ENCODE peak calls at places on chromosomes 7 and 10, in eight cellular contexts. One of them, this sample, is unnamed.

GRCh38 chr10:102289356-102289755 is 44.0 kb downstream of the GBF1 start:
- DNase-seq in activated CD8-positive, alpha-beta memory T cell treated with anti-CD3 and anti-CD28 coated beads, Interleukin-2, amount 10 ng/mL, durations not matched to agents 7 days and 5 days: no peak
- DNase-seq in dermis blood vessel endothelial cell: no peak
- DNase-seq in stromal cell of bone marrow: no peak
- DNase-seq in amniotic stem cell: no peak
- DNase-seq in stimulated activated CD4-positive, alpha-beta T cell treated with anti-CD3 and anti-CD28 coated beads, Interleukin-2, amount 100 ng/mL, for 48 hours: no peak
- DNase-seq in activated T-helper 9 cell treated with anti-CD3 and anti-CD28 coated beads, Interleukin-2, amount 50 U/mL, for 16 hours: no peak
- DNase-seq in psoas muscle: no peak
- DNase-seq in this sample: no peak

GRCh38 chr10:44339218-44339617 is 45.7 kb downstream of the CXCL12 start:
- DNase-seq in activated CD8-positive, alpha-beta memory T cell treated with anti-CD3 and anti-CD28 coated beads, Interleukin-2, amount 10 ng/mL, durations not matched to agents 7 days and 5 days: no peak
- DNase-seq in dermis blood vessel endothelial cell: no peak
- DNase-seq in stromal cell of bone marrow: no peak
- DNase-seq in amniotic stem cell: no peak
- DNase-seq in stimulated activated CD4-positive, alpha-beta T cell treated with anti-CD3 and anti-CD28 coated beads, Interleukin-2, amount 100 ng/mL, for 48 hours: no peak
- DNase-seq in activated T-helper 9 cell treated with anti-CD3 and anti-CD28 coated beads, Interleukin-2, amount 50 U/mL, for 16 hours: no peak
- DNase-seq in psoas muscle: no peak
- DNase-seq in this sample: peak

GRCh38 chr10:34254596-34254995 is 560.5 kb downstream of the PARD3 start:
- DNase-seq in activated CD8-positive, alpha-beta memory T cell treated with anti-CD3 and anti-CD28 coated beads, Interleukin-2, amount 10 ng/mL, durations not matched to agents 7 days and 5 days: no peak
- DNase-seq in dermis blood vessel endothelial cell: peak
- DNase-seq in stromal cell of bone marrow: peak
- DNase-seq in amniotic stem cell: no peak
- DNase-seq in stimulated activated CD4-positive, alpha-beta T cell treated with anti-CD3 and anti-CD28 coated beads, Interleukin-2, amount 100 ng/mL, for 48 hours: no peak
- DNase-seq in activated T-helper 9 cell treated with anti-CD3 and anti-CD28 coated beads, Interleukin-2, amount 50 U/mL, for 16 hours: no peak
- DNase-seq in psoas muscle: no peak
- DNase-seq in this sample: no peak

GRCh38 chr7:64639267-64640001 is 26.5 kb upstream of the ZNF107 start:
- DNase-seq in activated CD8-positive, alpha-beta memory T cell treated with anti-CD3 and anti-CD28 coated beads, Interleukin-2, amount 10 ng/mL, durations not matched to agents 7 days and 5 days: no peak
- DNase-seq in dermis blood vessel endothelial cell: no peak
- DNase-seq in stromal cell of bone marrow: no peak
- DNase-seq in amniotic stem cell: no peak
- DNase-seq in stimulated activated CD4-positive, alpha-beta T cell treated with anti-CD3 and anti-CD28 coated beads, Interleukin-2, amount 100 ng/mL, for 48 hours: no peak
- DNase-seq in activated T-helper 9 cell treated with anti-CD3 and anti-CD28 coated beads, Interleukin-2, amount 50 U/mL, for 16 hours: no peak
- DNase-seq in psoas muscle: no peak
- DNase-seq in this sample: no peak

GRCh38 chr7:142886866-142887265 is 1.3 kb upstream of the TRPV6 start:
- DNase-seq in activated CD8-positive, alpha-beta memory T cell treated with anti-CD3 and anti-CD28 coated beads, Interleukin-2, amount 10 ng/mL, durations not matched to agents 7 days and 5 days: no peak
- DNase-seq in dermis blood vessel endothelial cell: no peak
- DNase-seq in stromal cell of bone marrow: no peak
- DNase-seq in amniotic stem cell: no peak
- DNase-seq in stimulated activated CD4-positive, alpha-beta T cell treated with anti-CD3 and anti-CD28 coated beads, Interleukin-2, amount 100 ng/mL, for 48 hours: no peak
- DNase-seq in activated T-helper 9 cell treated with anti-CD3 and anti-CD28 coated beads, Interleukin-2, amount 50 U/mL, for 16 hours: no peak
- DNase-seq in psoas muscle: no peak
- DNase-seq in this sample: no peak

GRCh38 chr10:102633282-102633681 is 11.0 kb upstream of the TRIM8 start:
- DNase-seq in activated CD8-positive, alpha-beta memory T cell treated with anti-CD3 and anti-CD28 coated beads, Interleukin-2, amount 10 ng/mL, durations not matched to agents 7 days and 5 days: peak
- DNase-seq in dermis blood vessel endothelial cell: peak
- DNase-seq in stromal cell of bone marrow: no peak
- DNase-seq in amniotic stem cell: no peak
- DNase-seq in stimulated activated CD4-positive, alpha-beta T cell treated with anti-CD3 and anti-CD28 coated beads, Interleukin-2, amount 100 ng/mL, for 48 hours: no peak
- DNase-seq in activated T-helper 9 cell treated with anti-CD3 and anti-CD28 coated beads, Interleukin-2, amount 50 U/mL, for 16 hours: no peak
- DNase-seq in psoas muscle: peak
- DNase-seq in this sample: no peak

GRCh38 chr7:78716876-78717275 is 736.6 kb downstream of the MAGI2 start:
- DNase-seq in activated CD8-positive, alpha-beta memory T cell treated with anti-CD3 and anti-CD28 coated beads, Interleukin-2, amount 10 ng/mL, durations not matched to agents 7 days and 5 days: no peak
- DNase-seq in dermis blood vessel endothelial cell: no peak
- DNase-seq in stromal cell of bone marrow: no peak
- DNase-seq in amniotic stem cell: no peak
- DNase-seq in stimulated activated CD4-positive, alpha-beta T cell treated with anti-CD3 and anti-CD28 coated beads, Interleukin-2, amount 100 ng/mL, for 48 hours: no peak
- DNase-seq in activated T-helper 9 cell treated with anti-CD3 and anti-CD28 coated beads, Interleukin-2, amount 50 U/mL, for 16 hours: no peak
- DNase-seq in psoas muscle: no peak
- DNase-seq in this sample: no peak

GRCh38 chr10:13907570-13907969 is 320.8 kb downstream of the PRPF18 start:
- DNase-seq in activated CD8-positive, alpha-beta memory T cell treated with anti-CD3 and anti-CD28 coated beads, Interleukin-2, amount 10 ng/mL, durations not matched to agents 7 days and 5 days: no peak
- DNase-seq in dermis blood vessel endothelial cell: no peak
- DNase-seq in stromal cell of bone marrow: no peak
- DNase-seq in amniotic stem cell: no peak
- DNase-seq in stimulated activated CD4-positive, alpha-beta T cell treated with anti-CD3 and anti-CD28 coated beads, Interleukin-2, amount 100 ng/mL, for 48 hours: no peak
- DNase-seq in activated T-helper 9 cell treated with anti-CD3 and anti-CD28 coated beads, Interleukin-2, amount 50 U/mL, for 16 hours: no peak
- DNase-seq in psoas muscle: no peak
- DNase-seq in this sample: no peak

GRCh38 chr7:82413237-82413636 is 30.3 kb downstream of the CACNA2D1 start:
- DNase-seq in activated CD8-positive, alpha-beta memory T cell treated with anti-CD3 and anti-CD28 coated beads, Interleukin-2, amount 10 ng/mL, durations not matched to agents 7 days and 5 days: no peak
- DNase-seq in dermis blood vessel endothelial cell: peak
- DNase-seq in stromal cell of bone marrow: no peak
- DNase-seq in amniotic stem cell: no peak
- DNase-seq in stimulated activated CD4-positive, alpha-beta T cell treated with anti-CD3 and anti-CD28 coated beads, Interleukin-2, amount 100 ng/mL, for 48 hours: no peak
- DNase-seq in activated T-helper 9 cell treated with anti-CD3 and anti-CD28 coated beads, Interleukin-2, amount 50 U/mL, for 16 hours: no peak
- DNase-seq in psoas muscle: no peak
- DNase-seq in this sample: no peak

GRCh38 chr10:103053659-103054581 is 135.8 kb downstream of the CNNM2 start:
- DNase-seq in activated CD8-positive, alpha-beta memory T cell treated with anti-CD3 and anti-CD28 coated beads, Interleukin-2, amount 10 ng/mL, durations not matched to agents 7 days and 5 days: peak
- DNase-seq in dermis blood vessel endothelial cell: peak
- DNase-seq in stromal cell of bone marrow: peak
- DNase-seq in amniotic stem cell: peak
- DNase-seq in stimulated activated CD4-positive, alpha-beta T cell treated with anti-CD3 and anti-CD28 coated beads, Interleukin-2, amount 100 ng/mL, for 48 hours: peak
- DNase-seq in activated T-helper 9 cell treated with anti-CD3 and anti-CD28 coated beads, Interleukin-2, amount 50 U/mL, for 16 hours: peak
- DNase-seq in psoas muscle: peak
- DNase-seq in this sample: peak

GRCh38 chr10:96334888-96335526 is 23.8 kb downstream of the OPALIN start:
- DNase-seq in activated CD8-positive, alpha-beta memory T cell treated with anti-CD3 and anti-CD28 coated beads, Interleukin-2, amount 10 ng/mL, durations not matched to agents 7 days and 5 days: no peak
- DNase-seq in dermis blood vessel endothelial cell: peak
- DNase-seq in stromal cell of bone marrow: peak
- DNase-seq in amniotic stem cell: peak
- DNase-seq in stimulated activated CD4-positive, alpha-beta T cell treated with anti-CD3 and anti-CD28 coated beads, Interleukin-2, amount 100 ng/mL, for 48 hours: no peak
- DNase-seq in activated T-helper 9 cell treated with anti-CD3 and anti-CD28 coated beads, Interleukin-2, amount 50 U/mL, for 16 hours: no peak
- DNase-seq in psoas muscle: no peak
- DNase-seq in this sample: no peak

GRCh38 chr7:157041514-157042277 is 31.2 kb upstream of the MNX1 start:
- DNase-seq in activated CD8-positive, alpha-beta memory T cell treated with anti-CD3 and anti-CD28 coated beads, Interleukin-2, amount 10 ng/mL, durations not matched to agents 7 days and 5 days: no peak
- DNase-seq in dermis blood vessel endothelial cell: no peak
- DNase-seq in stromal cell of bone marrow: no peak
- DNase-seq in amniotic stem cell: no peak
- DNase-seq in stimulated activated CD4-positive, alpha-beta T cell treated with anti-CD3 and anti-CD28 coated beads, Interleukin-2, amount 100 ng/mL, for 48 hours: no peak
- DNase-seq in activated T-helper 9 cell treated with anti-CD3 and anti-CD28 coated beads, Interleukin-2, amount 50 U/mL, for 16 hours: no peak
- DNase-seq in psoas muscle: no peak
- DNase-seq in this sample: no peak

GRCh38 chr7:99331002-99331401 is 5.3 kb downstream of the ARPC1A start:
- DNase-seq in activated CD8-positive, alpha-beta memory T cell treated with anti-CD3 and anti-CD28 coated beads, Interleukin-2, amount 10 ng/mL, durations not matched to agents 7 days and 5 days: no peak
- DNase-seq in dermis blood vessel endothelial cell: no peak
- DNase-seq in stromal cell of bone marrow: no peak
- DNase-seq in amniotic stem cell: no peak
- DNase-seq in stimulated activated CD4-positive, alpha-beta T cell treated with anti-CD3 and anti-CD28 coated beads, Interleukin-2, amount 100 ng/mL, for 48 hours: no peak
- DNase-seq in activated T-helper 9 cell treated with anti-CD3 and anti-CD28 coated beads, Interleukin-2, amount 50 U/mL, for 16 hours: no peak
- DNase-seq in psoas muscle: no peak
- DNase-seq in this sample: no peak

GRCh38 chr10:46294641-46295230 is 7.9 kb downstream of the ANTXRL start:
- DNase-seq in activated CD8-positive, alpha-beta memory T cell treated with anti-CD3 and anti-CD28 coated beads, Interleukin-2, amount 10 ng/mL, durations not matched to agents 7 days and 5 days: no peak
- DNase-seq in dermis blood vessel endothelial cell: no peak
- DNase-seq in stromal cell of bone marrow: no peak
- DNase-seq in amniotic stem cell: no peak
- DNase-seq in stimulated activated CD4-positive, alpha-beta T cell treated with anti-CD3 and anti-CD28 coated beads, Interleukin-2, amount 100 ng/mL, for 48 hours: no peak
- DNase-seq in activated T-helper 9 cell treated with anti-CD3 and anti-CD28 coated beads, Interleukin-2, amount 50 U/mL, for 16 hours: no peak
- DNase-seq in psoas muscle: no peak
- DNase-seq in this sample: no peak

GRCh38 chr7:713488-714230 is 12.8 kb upstream of the DNAAF5 start:
- DNase-seq in activated CD8-positive, alpha-beta memory T cell treated with anti-CD3 and anti-CD28 coated beads, Interleukin-2, amount 10 ng/mL, durations not matched to agents 7 days and 5 days: no peak
- DNase-seq in dermis blood vessel endothelial cell: no peak
- DNase-seq in stromal cell of bone marrow: no peak
- DNase-seq in amniotic stem cell: no peak
- DNase-seq in stimulated activated CD4-positive, alpha-beta T cell treated with anti-CD3 and anti-CD28 coated beads, Interleukin-2, amount 100 ng/mL, for 48 hours: no peak
- DNase-seq in activated T-helper 9 cell treated with anti-CD3 and anti-CD28 coated beads, Interleukin-2, amount 50 U/mL, for 16 hours: no peak
- DNase-seq in psoas muscle: no peak
- DNase-seq in this sample: no peak

GRCh38 chr10:44962870-44963738 is 3.5 kb downstream of the RASSF4 start:
- DNase-seq in activated CD8-positive, alpha-beta memory T cell treated with anti-CD3 and anti-CD28 coated beads, Interleukin-2, amount 10 ng/mL, durations not matched to agents 7 days and 5 days: no peak
- DNase-seq in dermis blood vessel endothelial cell: no peak
- DNase-seq in stromal cell of bone marrow: no peak
- DNase-seq in amniotic stem cell: no peak
- DNase-seq in stimulated activated CD4-positive, alpha-beta T cell treated with anti-CD3 and anti-CD28 coated beads, Interleukin-2, amount 100 ng/mL, for 48 hours: no peak
- DNase-seq in activated T-helper 9 cell treated with anti-CD3 and anti-CD28 coated beads, Interleukin-2, amount 50 U/mL, for 16 hours: no peak
- DNase-seq in psoas muscle: peak
- DNase-seq in this sample: no peak

GRCh38 chr10:126598009-126598408 is 72.5 kb downstream of the C10orf90 start:
- DNase-seq in activated CD8-positive, alpha-beta memory T cell treated with anti-CD3 and anti-CD28 coated beads, Interleukin-2, amount 10 ng/mL, durations not matched to agents 7 days and 5 days: no peak
- DNase-seq in dermis blood vessel endothelial cell: peak
- DNase-seq in stromal cell of bone marrow: peak
- DNase-seq in amniotic stem cell: no peak
- DNase-seq in stimulated activated CD4-positive, alpha-beta T cell treated with anti-CD3 and anti-CD28 coated beads, Interleukin-2, amount 100 ng/mL, for 48 hours: peak
- DNase-seq in activated T-helper 9 cell treated with anti-CD3 and anti-CD28 coated beads, Interleukin-2, amount 50 U/mL, for 16 hours: no peak
- DNase-seq in psoas muscle: no peak
- DNase-seq in this sample: no peak

GRCh38 chr10:133085251-133086125 is 2.2 kb upstream of the ADGRA1 start:
- DNase-seq in activated CD8-positive, alpha-beta memory T cell treated with anti-CD3 and anti-CD28 coated beads, Interleukin-2, amount 10 ng/mL, durations not matched to agents 7 days and 5 days: no peak
- DNase-seq in dermis blood vessel endothelial cell: no peak
- DNase-seq in stromal cell of bone marrow: no peak
- DNase-seq in amniotic stem cell: no peak
- DNase-seq in stimulated activated CD4-positive, alpha-beta T cell treated with anti-CD3 and anti-CD28 coated beads, Interleukin-2, amount 100 ng/mL, for 48 hours: no peak
- DNase-seq in activated T-helper 9 cell treated with anti-CD3 and anti-CD28 coated beads, Interleukin-2, amount 50 U/mL, for 16 hours: no peak
- DNase-seq in psoas muscle: no peak
- DNase-seq in this sample: no peak

GRCh38 chr7:127770870-127771269 is 118.9 kb downstream of the SND1 start:
- DNase-seq in activated CD8-positive, alpha-beta memory T cell treated with anti-CD3 and anti-CD28 coated beads, Interleukin-2, amount 10 ng/mL, durations not matched to agents 7 days and 5 days: no peak
- DNase-seq in dermis blood vessel endothelial cell: no peak
- DNase-seq in stromal cell of bone marrow: no peak
- DNase-seq in amniotic stem cell: no peak
- DNase-seq in stimulated activated CD4-positive, alpha-beta T cell treated with anti-CD3 and anti-CD28 coated beads, Interleukin-2, amount 100 ng/mL, for 48 hours: no peak
- DNase-seq in activated T-helper 9 cell treated with anti-CD3 and anti-CD28 coated beads, Interleukin-2, amount 50 U/mL, for 16 hours: no peak
- DNase-seq in psoas muscle: no peak
- DNase-seq in this sample: no peak

GRCh38 chr10:132870426-132870825 is 71.9 kb downstream of the CFAP46 start:
- DNase-seq in activated CD8-positive, alpha-beta memory T cell treated with anti-CD3 and anti-CD28 coated beads, Interleukin-2, amount 10 ng/mL, durations not matched to agents 7 days and 5 days: no peak
- DNase-seq in dermis blood vessel endothelial cell: no peak
- DNase-seq in stromal cell of bone marrow: no peak
- DNase-seq in amniotic stem cell: no peak
- DNase-seq in stimulated activated CD4-positive, alpha-beta T cell treated with anti-CD3 and anti-CD28 coated beads, Interleukin-2, amount 100 ng/mL, for 48 hours: no peak
- DNase-seq in activated T-helper 9 cell treated with anti-CD3 and anti-CD28 coated beads, Interleukin-2, amount 50 U/mL, for 16 hours: no peak
- DNase-seq in psoas muscle: peak
- DNase-seq in this sample: no peak

GRCh38 chr10:6699336-6699735 is 119.3 kb upstream of the PRKCQ start:
- DNase-seq in activated CD8-positive, alpha-beta memory T cell treated with anti-CD3 and anti-CD28 coated beads, Interleukin-2, amount 10 ng/mL, durations not matched to agents 7 days and 5 days: no peak
- DNase-seq in dermis blood vessel endothelial cell: no peak
- DNase-seq in stromal cell of bone marrow: no peak
- DNase-seq in amniotic stem cell: no peak
- DNase-seq in stimulated activated CD4-positive, alpha-beta T cell treated with anti-CD3 and anti-CD28 coated beads, Interleukin-2, amount 100 ng/mL, for 48 hours: no peak
- DNase-seq in activated T-helper 9 cell treated with anti-CD3 and anti-CD28 coated beads, Interleukin-2, amount 50 U/mL, for 16 hours: no peak
- DNase-seq in psoas muscle: no peak
- DNase-seq in this sample: no peak